ENCODE peak calls at places on chromosomes 4 and X, in five cellular contexts. One of them, this sample, is unnamed.
A peak's percentile ranks its signal among the peaks of the same experiment; 100 is the strongest.

GRCh38 chr4:100823066-100823992 is 305.5 kb upstream of the EMCN start:
- DNase-seq in lower lobe of right lung: no peak
- DNase-seq in fibroblast of mammary gland: peak; percentile 2
- DNase-seq in left ventricle myocardium inferior: no peak
- DNase-seq in astrocyte of the spinal cord: no peak
- DNase-seq in this sample: no peak

GRCh38 chrX:119189586-119189985 is 46.5 kb upstream of the PGRMC1 start:
- DNase-seq in lower lobe of right lung: no peak
- DNase-seq in fibroblast of mammary gland: peak; percentile 93
- DNase-seq in left ventricle myocardium inferior: peak; percentile 62
- DNase-seq in astrocyte of the spinal cord: peak; percentile 17
- DNase-seq in this sample: peak; percentile 67

GRCh38 chr4:47535567-47536147 is 50.6 kb downstream of the ATP10D start:
- DNase-seq in lower lobe of right lung: no peak
- DNase-seq in fibroblast of mammary gland: no peak
- DNase-seq in left ventricle myocardium inferior: no peak
- DNase-seq in astrocyte of the spinal cord: no peak
- DNase-seq in this sample: no peak

GRCh38 chr4:121824950-121825349 is 1.3 kb upstream of the CCNA2 start:
- DNase-seq in lower lobe of right lung: no peak
- DNase-seq in fibroblast of mammary gland: no peak
- DNase-seq in left ventricle myocardium inferior: no peak
- DNase-seq in astrocyte of the spinal cord: no peak
- DNase-seq in this sample: no peak

GRCh38 chr4:60683357-60683756 is 516.8 kb upstream of the ADGRL3 start:
- DNase-seq in lower lobe of right lung: no peak
- DNase-seq in fibroblast of mammary gland: peak; percentile 77
- DNase-seq in left ventricle myocardium inferior: no peak
- DNase-seq in astrocyte of the spinal cord: peak; percentile 88
- DNase-seq in this sample: peak; percentile 94

GRCh38 chr4:8129136-8129535 is 29.5 kb downstream of the ABLIM2 start:
- DNase-seq in lower lobe of right lung: no peak
- DNase-seq in fibroblast of mammary gland: no peak
- DNase-seq in left ventricle myocardium inferior: no peak
- DNase-seq in astrocyte of the spinal cord: no peak
- DNase-seq in this sample: no peak

GRCh38 chr4:83393908-83394307 is 59.3 kb upstream of the HPSE start:
- DNase-seq in lower lobe of right lung: no peak
- DNase-seq in fibroblast of mammary gland: no peak
- DNase-seq in left ventricle myocardium inferior: no peak
- DNase-seq in astrocyte of the spinal cord: no peak
- DNase-seq in this sample: no peak

GRCh38 chr4:8745036-8745827 is 126.4 kb downstream of the HMX1 start:
- DNase-seq in lower lobe of right lung: peak; percentile 23
- DNase-seq in fibroblast of mammary gland: no peak
- DNase-seq in left ventricle myocardium inferior: no peak
- DNase-seq in astrocyte of the spinal cord: no peak
- DNase-seq in this sample: no peak

GRCh38 chr4:74671074-74671698 is 123.1 kb downstream of the BTC start:
- DNase-seq in lower lobe of right lung: no peak
- DNase-seq in fibroblast of mammary gland: peak; percentile 86
- DNase-seq in left ventricle myocardium inferior: peak; percentile 11
- DNase-seq in astrocyte of the spinal cord: peak; percentile 84
- DNase-seq in this sample: peak; percentile 91

GRCh38 chrX:144006811-144007210 is 122.9 kb downstream of the UBE2NL start:
- DNase-seq in lower lobe of right lung: no peak
- DNase-seq in fibroblast of mammary gland: peak; percentile 76
- DNase-seq in left ventricle myocardium inferior: no peak
- DNase-seq in astrocyte of the spinal cord: peak; percentile 63
- DNase-seq in this sample: peak; percentile 71

GRCh38 chrX:40172980-40173661 is 75.4 kb upstream of the BCOR start:
- DNase-seq in lower lobe of right lung: no peak
- DNase-seq in fibroblast of mammary gland: no peak
- DNase-seq in left ventricle myocardium inferior: no peak
- DNase-seq in astrocyte of the spinal cord: no peak
- DNase-seq in this sample: no peak

GRCh38 chr4:168877779-168878491 is 132.1 kb downstream of the CBR4 start:
- DNase-seq in lower lobe of right lung: peak; percentile 77
- DNase-seq in fibroblast of mammary gland: no peak
- DNase-seq in left ventricle myocardium inferior: peak; percentile 64
- DNase-seq in astrocyte of the spinal cord: no peak
- DNase-seq in this sample: peak; percentile 42

GRCh38 chr4:2096073-2096609 is 37.0 kb downstream of the NAT8L start:
- DNase-seq in lower lobe of right lung: no peak
- DNase-seq in fibroblast of mammary gland: no peak
- DNase-seq in left ventricle myocardium inferior: no peak
- DNase-seq in astrocyte of the spinal cord: no peak
- DNase-seq in this sample: no peak

GRCh38 chrX:118066867-118067515 is 49.6 kb downstream of the KLHL13 start:
- DNase-seq in lower lobe of right lung: no peak
- DNase-seq in fibroblast of mammary gland: no peak
- DNase-seq in left ventricle myocardium inferior: no peak
- DNase-seq in astrocyte of the spinal cord: no peak
- DNase-seq in this sample: no peak

GRCh38 chrX:80806557-80806956 is 3.1 kb downstream of the BRWD3 start:
- DNase-seq in lower lobe of right lung: no peak
- DNase-seq in fibroblast of mammary gland: no peak
- DNase-seq in left ventricle myocardium inferior: no peak
- DNase-seq in astrocyte of the spinal cord: no peak
- DNase-seq in this sample: no peak
- H3K4me3 ChIP-seq in lower lobe of right lung: no peak overlapping the region
- H3K4me3 ChIP-seq in fibroblast of mammary gland: no peak overlapping the region
- H3K4me3 ChIP-seq in left ventricle myocardium inferior: peak overlapping the region; percentile 76
- H3K4me3 ChIP-seq in astrocyte of the spinal cord: no peak overlapping the region
- H3K4me3 ChIP-seq in this sample: no peak overlapping the region

GRCh38 chr4:112521123-112522116 is 5.4 kb upstream of the NEUROG2 start:
- DNase-seq in lower lobe of right lung: no peak
- DNase-seq in fibroblast of mammary gland: no peak
- DNase-seq in left ventricle myocardium inferior: no peak
- DNase-seq in astrocyte of the spinal cord: no peak
- DNase-seq in this sample: no peak

GRCh38 chr4:112523764-112524505 is 8.0 kb upstream of the NEUROG2 start:
- DNase-seq in lower lobe of right lung: peak; percentile 70
- DNase-seq in fibroblast of mammary gland: no peak
- DNase-seq in left ventricle myocardium inferior: peak; percentile 36
- DNase-seq in astrocyte of the spinal cord: no peak
- DNase-seq in this sample: peak; percentile 26

GRCh38 chr4:112520598-112521122 is 4.7 kb upstream of the NEUROG2 start:
- DNase-seq in lower lobe of right lung: no peak
- DNase-seq in fibroblast of mammary gland: peak; percentile 15
- DNase-seq in left ventricle myocardium inferior: no peak
- DNase-seq in astrocyte of the spinal cord: no peak
- DNase-seq in this sample: no peak

GRCh38 chr4:112522389-112522788 is 6.4 kb upstream of the NEUROG2 start:
- DNase-seq in lower lobe of right lung: no peak
- DNase-seq in fibroblast of mammary gland: no peak
- DNase-seq in left ventricle myocardium inferior: no peak
- DNase-seq in astrocyte of the spinal cord: no peak
- DNase-seq in this sample: no peak

GRCh38 chr4:112523008-112523440 is 7.0 kb upstream of the NEUROG2 start:
- DNase-seq in lower lobe of right lung: no peak
- DNase-seq in fibroblast of mammary gland: peak; percentile 43
- DNase-seq in left ventricle myocardium inferior: no peak
- DNase-seq in astrocyte of the spinal cord: peak; percentile 45
- DNase-seq in this sample: peak; percentile 36
- TF ChIP-seq CTCF in lower lobe of right lung: no peak
- TF ChIP-seq CTCF in fibroblast of mammary gland: no peak
- TF ChIP-seq CTCF in left ventricle myocardium inferior: no peak
- TF ChIP-seq CTCF in astrocyte of the spinal cord: peak; percentile 38
- TF ChIP-seq CTCF in this sample: no peak

DNA sequence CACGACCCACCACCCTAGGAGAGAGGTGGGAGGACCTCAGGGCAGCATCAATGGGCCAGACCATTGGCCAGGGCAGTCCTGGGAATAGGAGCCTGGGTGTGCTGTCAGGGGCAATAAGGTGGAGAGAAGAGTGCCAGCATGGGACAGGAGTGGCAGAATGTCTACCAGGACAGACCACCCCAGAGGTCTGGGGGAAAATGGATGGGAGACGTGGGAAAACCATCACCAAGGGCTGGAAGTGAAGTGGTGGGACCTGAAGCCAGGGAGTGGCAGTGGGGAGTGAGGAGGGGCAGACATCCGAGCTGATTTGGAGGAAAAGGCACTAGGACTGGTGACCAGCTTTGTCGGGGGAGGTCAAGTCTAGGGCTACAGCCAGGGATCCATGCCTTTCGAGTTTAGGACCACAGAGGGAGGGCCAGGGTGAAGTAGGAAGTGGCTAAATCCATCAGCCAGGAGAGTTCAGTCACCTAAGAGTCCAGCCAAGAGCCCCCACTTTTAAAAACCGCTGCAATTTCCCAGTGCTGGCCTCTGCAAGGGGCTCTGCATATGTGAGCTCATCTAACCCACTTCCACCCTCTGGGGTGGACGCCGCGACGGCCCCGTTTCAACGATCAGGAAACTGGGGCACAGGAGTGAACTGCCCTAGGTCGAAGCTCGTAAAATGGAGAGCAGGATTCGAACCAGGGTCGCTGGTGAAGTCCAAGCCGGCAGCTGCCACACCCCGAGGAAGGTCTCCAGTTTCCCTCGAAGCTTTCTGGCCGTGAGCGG is 809 bp downstream of the EVC2 start:
- DNase-seq in lower lobe of right lung: no peak
- DNase-seq in fibroblast of mammary gland: no peak
- DNase-seq in left ventricle myocardium inferior: no peak
- DNase-seq in astrocyte of the spinal cord: no peak
- DNase-seq in this sample: peak; percentile 31
- H3K4me3 ChIP-seq in lower lobe of right lung: peak overlapping the region; percentile 77
- H3K4me3 ChIP-seq in fibroblast of mammary gland: peak overlapping the region; percentile 68
- H3K4me3 ChIP-seq in left ventricle myocardium inferior: peak overlapping the region; percentile 80
- H3K4me3 ChIP-seq in astrocyte of the spinal cord: peak overlapping the region; percentile 68
- H3K4me3 ChIP-seq in this sample: peak overlapping the region; percentile 67

DNA sequence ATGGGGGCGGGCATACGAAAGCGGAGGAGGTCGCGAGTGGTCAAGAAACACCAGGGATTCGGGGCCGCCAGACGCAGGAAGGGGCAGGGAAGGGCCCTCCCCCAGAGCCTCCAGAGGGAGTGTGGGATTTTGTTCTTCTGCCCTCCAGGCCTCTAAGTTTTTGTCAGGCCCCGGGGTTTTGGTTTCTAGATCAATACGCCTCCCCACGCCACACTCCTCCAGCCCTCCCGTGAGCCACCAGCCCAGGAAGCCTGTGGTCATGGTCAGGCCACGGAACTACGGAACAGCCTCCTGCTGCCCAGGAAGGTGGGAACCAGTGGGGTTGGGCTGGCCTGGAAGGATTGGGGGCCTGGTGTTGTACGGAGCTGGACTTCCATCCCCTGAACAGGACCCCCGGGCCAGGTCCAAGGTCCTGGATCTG is 38.4 kb downstream of the CPLX1 start:
- DNase-seq in lower lobe of right lung: peak; percentile 35
- DNase-seq in fibroblast of mammary gland: no peak
- DNase-seq in left ventricle myocardium inferior: no peak
- DNase-seq in astrocyte of the spinal cord: no peak
- DNase-seq in this sample: no peak
- TF ChIP-seq CTCF in lower lobe of right lung: no peak
- TF ChIP-seq CTCF in fibroblast of mammary gland: no peak
- TF ChIP-seq CTCF in left ventricle myocardium inferior: no peak
- TF ChIP-seq CTCF in astrocyte of the spinal cord: no peak
- TF ChIP-seq CTCF in this sample: no peak

DNA sequence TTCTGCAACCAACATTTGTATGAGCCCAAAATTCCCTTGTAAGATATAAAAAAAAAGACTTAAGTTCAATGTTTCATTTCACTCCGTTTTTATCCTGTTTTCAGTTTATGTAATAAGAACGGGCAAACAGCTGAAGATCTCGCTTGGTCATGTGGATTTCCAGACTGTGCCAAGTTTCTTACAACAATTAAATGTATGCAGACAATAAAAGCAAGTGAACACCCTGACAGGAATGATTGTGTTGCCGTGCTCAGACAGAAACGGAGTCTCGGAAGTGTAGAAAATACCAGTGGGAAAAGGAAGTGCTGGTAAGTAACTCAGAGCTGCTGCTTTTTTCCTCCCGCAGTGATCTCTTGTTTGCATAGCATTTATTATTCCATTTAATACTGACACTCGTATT is 2.8 kb downstream of the ANKRD37 start:
- DNase-seq in lower lobe of right lung: no peak
- DNase-seq in fibroblast of mammary gland: no peak
- DNase-seq in left ventricle myocardium inferior: no peak
- DNase-seq in astrocyte of the spinal cord: no peak
- DNase-seq in this sample: no peak
- H3K4me3 ChIP-seq in lower lobe of right lung: peak overlapping the region; percentile 9
- H3K4me3 ChIP-seq in fibroblast of mammary gland: no peak overlapping the region
- H3K4me3 ChIP-seq in left ventricle myocardium inferior: peak overlapping the region; percentile 1
- H3K4me3 ChIP-seq in astrocyte of the spinal cord: no peak overlapping the region
- H3K4me3 ChIP-seq in this sample: no peak overlapping the region

GRCh38 chr4:147927377-147928137 is 195.7 kb downstream of the ARHGAP10 start:
- DNase-seq in lower lobe of right lung: no peak
- DNase-seq in fibroblast of mammary gland: no peak
- DNase-seq in left ventricle myocardium inferior: peak; percentile 47
- DNase-seq in astrocyte of the spinal cord: peak; percentile 58
- DNase-seq in this sample: peak; percentile 16

GRCh38 chr4:147933779-147934178 is 201.9 kb downstream of the ARHGAP10 start:
- DNase-seq in lower lobe of right lung: no peak
- DNase-seq in fibroblast of mammary gland: no peak
- DNase-seq in left ventricle myocardium inferior: no peak
- DNase-seq in astrocyte of the spinal cord: no peak
- DNase-seq in this sample: no peak

GRCh38 chr4:147928400-147928799 is 196.5 kb downstream of the ARHGAP10 start:
- DNase-seq in lower lobe of right lung: no peak
- DNase-seq in fibroblast of mammary gland: no peak
- DNase-seq in left ventricle myocardium inferior: no peak
- DNase-seq in astrocyte of the spinal cord: peak; percentile 33
- DNase-seq in this sample: no peak

GRCh38 chr4:147938481-147938880 is 206.6 kb downstream of the ARHGAP10 start:
- DNase-seq in lower lobe of right lung: no peak
- DNase-seq in fibroblast of mammary gland: no peak
- DNase-seq in left ventricle myocardium inferior: no peak
- DNase-seq in astrocyte of the spinal cord: no peak
- DNase-seq in this sample: no peak

GRCh38 chr4:147933316-147933715 is 201.4 kb downstream of the ARHGAP10 start:
- DNase-seq in lower lobe of right lung: no peak
- DNase-seq in fibroblast of mammary gland: peak; percentile 8
- DNase-seq in left ventricle myocardium inferior: no peak
- DNase-seq in astrocyte of the spinal cord: no peak
- DNase-seq in this sample: peak; percentile 17
- TF ChIP-seq CTCF in lower lobe of right lung: no peak
- TF ChIP-seq CTCF in fibroblast of mammary gland: no peak
- TF ChIP-seq CTCF in left ventricle myocardium inferior: peak; percentile 31
- TF ChIP-seq CTCF in astrocyte of the spinal cord: peak; percentile 12
- TF ChIP-seq CTCF in this sample: peak; percentile 6